ENCODE peak calls at places on chromosomes 12 and 14, in six cellular contexts. B is neural progenitor cell, J is hepatocyte, K is OCI-LY7, S is GM23248, E is GM23338. U is an unnamed sample.
A peak's percentile ranks its signal among the peaks of the same experiment; 100 is the strongest.

GRCh38 chr12:62750941-62751843 is 183.8 kb downstream of the PPM1H start:
- DNase-seq in B (no peak), J (no peak), K (no peak), S (no peak), E (no peak), U (no peak)

GRCh38 chr12:126243814-126244213 is 1178.6 kb downstream of the AACS start:
- DNase-seq in B (no peak), J (no peak), K (no peak), S (no peak), E (peak; percentile 41), U (no peak)

GRCh38 chr14:75781096-75781495 is 120.0 kb downstream of the TTLL5 start:
- DNase-seq in B (no peak), J (no peak), K (no peak), S (no peak), E (no peak), U (no peak)

GRCh38 chr14:96166475-96167223 is 38.0 kb upstream of the BDKRB2 start:
- DNase-seq in B (no peak), J (peak; percentile 0), K (no peak), S (peak; percentile 37), E (no peak), U (no peak)

GRCh38 chr14:100533647-100534485 is 53.4 kb downstream of the BEGAIN start:
- DNase-seq in B (no peak), J (no peak), K (no peak), S (peak; percentile 48), E (no peak), U (no peak)

GRCh38 chr12:57674691-57675090 is 19.2 kb upstream of the OS9 start:
- DNase-seq in B (no peak), J (no peak), K (no peak), S (no peak), E (no peak), U (no peak)

GRCh38 chr12:64470507-64470906 is 18.6 kb downstream of the TBK1 start:
- DNase-seq in B (no peak), J (no peak), K (no peak), S (no peak), E (no peak), U (no peak)

GRCh38 chr12:20105938-20106337 is 262.4 kb upstream of the PDE3A start:
- DNase-seq in B (no peak), J (no peak), K (no peak), S (peak; percentile 4), E (no peak), U (no peak)

GRCh38 chr14:32375663-32376062 is 46.6 kb downstream of the AKAP6 start:
- DNase-seq in B (no peak), J (no peak), K (no peak), S (no peak), E (no peak), U (no peak)

GRCh38 chr12:109310247-109311125 is 1.4 kb upstream of the FOXN4 start:
- DNase-seq in B (peak; percentile 36), J (no peak), K (peak; percentile 83), S (no peak), E (peak; percentile 52), U (peak; percentile 65)

GRCh38 chr12:4441355-4442330 is 4.0 kb downstream of the FGF6 start:
- DNase-seq in B (peak; percentile 62), J (no peak), K (no peak), S (no peak), E (peak; percentile 74), U (no peak)

GRCh38 chr12:116695464-116695725 is 42.5 kb downstream of the SPRING1 start:
- DNase-seq in B (no peak), J (no peak), K (peak; percentile 61), S (no peak), E (no peak), U (no peak)

GRCh38 chr12:46181465-46181864 is 87.4 kb downstream of the SLC38A1 start:
- DNase-seq in B (no peak), J (no peak), K (no peak), S (no peak), E (no peak), U (no peak)

GRCh38 chr12:31353730-31354708 is 28.1 kb upstream of the SINHCAF start:
- DNase-seq in B (peak; percentile 86), J (peak; percentile 22), K (peak; percentile 31), S (no peak), E (no peak), U (no peak)

GRCh38 chr14:29630566-29631160 is 297.0 kb downstream of the PRKD1 start:
- DNase-seq in B (no peak), J (no peak), K (no peak), S (no peak), E (no peak), U (no peak)

GRCh38 chr14:52043690-52044089 is 25.2 kb downstream of the NID2 start:
- DNase-seq in B (peak; percentile 71), J (peak; percentile 52), K (peak; percentile 23), S (peak; percentile 48), E (peak; percentile 75), U (no peak)

GRCh38 chr14:104276435-104276834 is 138.0 kb downstream of the KIF26A start:
- DNase-seq in B (no peak), J (no peak), K (no peak), S (peak; percentile 17), E (no peak), U (no peak)

GRCh38 chr12:32062841-32063240 is 43.8 kb upstream of the BICD1 start:
- DNase-seq in B (no peak), J (no peak), K (peak; percentile 48), S (no peak), E (no peak), U (peak; percentile 68)

GRCh38 chr12:43028826-43029225 is 439.3 kb upstream of the PRICKLE1 start:
- DNase-seq in B (no peak), J (no peak), K (no peak), S (peak; percentile 21), E (no peak), U (no peak)

GRCh38 chr12:116067892-116068291 is 209.6 kb downstream of the MED13L start:
- DNase-seq in B (no peak), J (no peak), K (no peak), S (no peak), E (no peak), U (no peak)

GRCh38 chr14:72553656-72554055 is 340.2 kb downstream of the DPF3 start:
- DNase-seq in B (no peak), J (no peak), K (no peak), S (no peak), E (no peak), U (no peak)

GRCh38 chr12:124506145-124506831 is 61.1 kb downstream of the NCOR2 start:
- DNase-seq in B (peak; percentile 28), J (peak; percentile 64), K (no peak), S (peak; percentile 76), E (no peak), U (no peak)

GRCh38 chr12:98464155-98464554 is 51.2 kb upstream of the TMPO start:
- DNase-seq in B (no peak), J (no peak), K (no peak), S (peak; percentile 56), E (no peak), U (no peak)

DNA sequence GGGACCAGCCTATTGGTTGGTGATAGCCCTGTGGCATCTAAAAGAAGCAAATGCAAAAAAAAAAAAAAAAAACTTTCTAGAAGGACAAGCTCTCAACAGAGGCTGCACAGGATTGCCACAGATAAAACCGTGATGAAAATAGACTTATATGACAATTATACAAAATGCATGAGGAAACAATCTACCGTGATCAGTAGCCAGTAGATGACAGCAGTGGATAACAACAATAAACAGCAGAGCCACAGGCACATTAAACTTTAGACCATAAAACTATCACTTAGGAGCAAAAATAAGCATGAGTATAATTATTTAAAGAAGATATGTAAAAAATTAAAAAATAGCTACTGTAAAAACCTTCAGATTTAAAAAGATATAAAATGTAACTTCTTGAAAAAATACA is 183.5 kb upstream of the ABCD2 start:
- DNase-seq in B (no peak), J (no peak), K (no peak), S (no peak), E (no peak), U (no peak)
- TF ChIP-seq EZH2phosphoT487 in B (no peak), J (no peak), K (no peak), S (no peak), E (no peak), U (no peak)

GRCh38 chr14:63290741-63291286 is 27.9 kb downstream of the GPHB5 start:
- DNase-seq in B (peak; percentile 18), J (no peak), K (no peak), S (peak; percentile 66), E (no peak), U (no peak)

GRCh38 chr14:63295231-63295685 is 23.5 kb downstream of the GPHB5 start:
- DNase-seq in B (no peak), J (no peak), K (no peak), S (no peak), E (no peak), U (no peak)

GRCh38 chr14:63288853-63289252 is 29.9 kb downstream of the GPHB5 start:
- DNase-seq in B (no peak), J (no peak), K (no peak), S (no peak), E (no peak), U (no peak)

GRCh38 chr14:63295991-63296630 is 22.6 kb downstream of the GPHB5 start:
- DNase-seq in B (no peak), J (no peak), K (no peak), S (peak; percentile 63), E (no peak), U (no peak)

GRCh38 chr14:63292805-63293204 is 25.9 kb downstream of the GPHB5 start:
- DNase-seq in B (no peak), J (no peak), K (no peak), S (no peak), E (no peak), U (no peak)
- H2AFZ ChIP-seq in B (no peak overlapping the region), J (no peak overlapping the region), K (no peak overlapping the region), S (no peak overlapping the region), E (no peak overlapping the region), U (no peak overlapping the region)

DNA sequence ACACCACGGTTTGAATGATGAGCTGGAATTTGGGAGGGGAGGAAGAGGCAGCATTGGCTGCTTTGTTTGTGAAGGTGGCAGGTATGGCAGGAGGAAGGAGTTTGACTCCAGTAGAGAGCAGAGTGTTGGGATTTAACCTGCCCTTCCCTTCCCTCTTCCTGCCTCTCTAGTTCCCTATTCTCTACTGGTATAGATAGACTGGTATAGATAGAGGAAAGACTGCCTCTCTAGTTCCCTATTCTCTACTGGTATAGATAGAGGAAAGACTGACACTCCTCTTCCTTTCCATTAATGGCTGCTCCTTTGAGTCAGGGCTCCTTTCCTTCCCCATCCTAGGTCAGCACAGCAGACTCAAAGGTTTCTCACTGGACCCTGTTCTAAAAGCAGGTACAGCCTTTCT is 8.4 kb upstream of the SYCP3 start:
- DNase-seq in B (no peak), J (no peak), K (no peak), S (no peak), E (no peak), U (no peak)
- TF ChIP-seq EZH2phosphoT487 in B (no peak), J (no peak), K (no peak), S (no peak), E (no peak), U (no peak)

GRCh38 chr12:49131051-49131972 is at the start of gene TUBA1B:
- DNase-seq in B (peak; percentile 98), J (peak; percentile 96), K (peak; percentile 95), S (peak; percentile 93), E (peak; percentile 94), U (peak; percentile 91)

GRCh38 chr12:49133014-49133413 is 1.8 kb upstream of the TUBA1B start:
- DNase-seq in B (no peak), J (no peak), K (peak; percentile 27), S (peak; percentile 56), E (no peak), U (no peak)

GRCh38 chr12:49130151-49131050 is 794 bp downstream of the TUBA1B start:
- DNase-seq in B (peak; percentile 95), J (peak; percentile 97), K (peak; percentile 97), S (peak; percentile 98), E (peak; percentile 96), U (peak; percentile 93)

GRCh38 chr12:49131973-49132461 is 822 bp upstream of the TUBA1B start:
- DNase-seq in B (no peak), J (peak; percentile 18), K (peak; percentile 39), S (peak; percentile 76), E (no peak), U (peak; percentile 36)

GRCh38 chr12:49133590-49133989 is 2.4 kb upstream of the TUBA1B start:
- DNase-seq in B (no peak), J (no peak), K (no peak), S (no peak), E (no peak), U (no peak)
- H2AFZ ChIP-seq in B (no peak overlapping the region), J (no peak overlapping the region), K (peak overlapping the region; percentile 78), S (peak overlapping the region; percentile 93), E (no peak overlapping the region), U (peak overlapping the region; percentile 62)

U was measured in MM.1S.